ENCODE peak calls at places on chromosomes 4 and X, in five cellular contexts. K is GM13976, F is endothelial cell, D is IMR-90, U is right atrium auricular region. Y is an unnamed sample.

GRCh38 chr4:5710962-5711478 is at the start of gene EVC:
- DNase-seq in K (no peak), F (peak; percentile 72), D (peak; percentile 74), U (peak; percentile 85), Y (no peak)

GRCh38 chrX:42694260-42694815 is 83.6 kb downstream of the PPP1R2C start:
- DNase-seq in K (no peak), F (no peak), D (no peak), U (no peak), Y (no peak)

GRCh38 chrX:71998836-71999509 is 88.3 kb downstream of the NHSL2 start:
- DNase-seq in K (peak; percentile 46), F (peak; percentile 11), D (no peak), U (no peak), Y (no peak)

GRCh38 chr4:19992694-19993093 is 259.0 kb upstream of the SLIT2 start:
- DNase-seq in K (no peak), F (no peak), D (no peak), U (no peak), Y (no peak)

GRCh38 chr4:2341911-2342652 is 76.4 kb downstream of the ZFYVE28 start:
- DNase-seq in K (no peak), F (no peak), D (no peak), U (peak; percentile 26), Y (no peak)

GRCh38 chr4:10721616-10722015 is 37.0 kb upstream of the CLNK start:
- DNase-seq in K (no peak), F (no peak), D (no peak), U (no peak), Y (no peak)

GRCh38 chrX:129318375-129318774 is 204.9 kb downstream of the SMARCA1 start:
- DNase-seq in K (peak; percentile 1), F (peak; percentile 4), D (peak; percentile 35), U (no peak), Y (peak; percentile 21)

GRCh38 chrX:16186380-16187007 is 19.2 kb downstream of the MAGEB17 start:
- DNase-seq in K (no peak), F (no peak), D (no peak), U (no peak), Y (no peak)

GRCh38 chr4:54231419-54232150 is 2.5 kb downstream of the PDGFRA start:
- DNase-seq in K (peak; percentile 35), F (peak; percentile 39), D (peak; percentile 66), U (peak; percentile 77), Y (no peak)

GRCh38 chr4:108772402-108772801 is 9.5 kb upstream of the ETNPPL start:
- DNase-seq in K (no peak), F (no peak), D (no peak), U (no peak), Y (no peak)

GRCh38 chrX:114619874-114620273 is 36.0 kb downstream of the HTR2C start:
- DNase-seq in K (peak; percentile 12), F (peak; percentile 14), D (no peak), U (no peak), Y (no peak)

GRCh38 chr4:41525129-41525528 is 12.8 kb upstream of the LIMCH1 start:
- DNase-seq in K (no peak), F (no peak), D (peak; percentile 69), U (no peak), Y (no peak)

GRCh38 chr4:7947927-7948326 is 8.3 kb upstream of the AFAP1 start:
- DNase-seq in K (no peak), F (no peak), D (no peak), U (no peak), Y (no peak)

GRCh38 chr4:158484173-158484885 is 37.4 kb upstream of the RXFP1 start:
- DNase-seq in K (no peak), F (no peak), D (peak; percentile 61), U (no peak), Y (no peak)

GRCh38 chr4:107561481-107561880 is 158.6 kb downstream of the PAPSS1 start:
- DNase-seq in K (no peak), F (no peak), D (no peak), U (no peak), Y (no peak)

GRCh38 chr4:86497131-86497530 is 97.0 kb upstream of the PTPN13 start:
- DNase-seq in K (no peak), F (no peak), D (no peak), U (no peak), Y (peak; percentile 42)

GRCh38 chr4:53622739-53623151 is 31.5 kb upstream of the LNX1 start:
- DNase-seq in K (no peak), F (no peak), D (peak; percentile 89), U (no peak), Y (no peak)

GRCh38 chrX:14607446-14607845 is 78.1 kb downstream of the GLRA2 start:
- DNase-seq in K (no peak), F (no peak), D (no peak), U (no peak), Y (no peak)

GRCh38 chr4:61923179-61923578 is 723.1 kb downstream of the ADGRL3 start:
- DNase-seq in K (no peak), F (no peak), D (no peak), U (no peak), Y (no peak)

GRCh38 chrX:129934952-129935351 is 29.0 kb downstream of the UTP14A start:
- DNase-seq in K (no peak), F (no peak), D (no peak), U (no peak), Y (no peak)

GRCh38 chr4:120443111-120443510 is 376.5 kb upstream of the MAD2L1 start:
- DNase-seq in K (no peak), F (no peak), D (no peak), U (no peak), Y (no peak)

GRCh38 chr4:182994171-182994570 is 77.0 kb upstream of the DCTD start:
- DNase-seq in K (no peak), F (no peak), D (no peak), U (no peak), Y (no peak)

GRCh38 chrX:150062292-150063137 is 124.2 kb upstream of the EOLA2 start:
- DNase-seq in K (no peak), F (no peak), D (peak; percentile 69), U (peak; percentile 64), Y (no peak)

GRCh38 chr4:182382941-182383340 is 139.7 kb downstream of the TENM3 start:
- DNase-seq in K (no peak), F (no peak), D (no peak), U (no peak), Y (no peak)

GRCh38 chrX:6026980-6027379 is 201.7 kb downstream of the NLGN4X start:
- DNase-seq in K (no peak), F (peak; percentile 5), D (no peak), U (no peak), Y (no peak)

GRCh38 chrX:6026484-6026883 is 202.2 kb downstream of the NLGN4X start:
- DNase-seq in K (no peak), F (no peak), D (no peak), U (no peak), Y (no peak)

GRCh38 chrX:6024204-6024603 is 204.5 kb downstream of the NLGN4X start:
- DNase-seq in K (no peak), F (no peak), D (no peak), U (no peak), Y (no peak)

DNA sequence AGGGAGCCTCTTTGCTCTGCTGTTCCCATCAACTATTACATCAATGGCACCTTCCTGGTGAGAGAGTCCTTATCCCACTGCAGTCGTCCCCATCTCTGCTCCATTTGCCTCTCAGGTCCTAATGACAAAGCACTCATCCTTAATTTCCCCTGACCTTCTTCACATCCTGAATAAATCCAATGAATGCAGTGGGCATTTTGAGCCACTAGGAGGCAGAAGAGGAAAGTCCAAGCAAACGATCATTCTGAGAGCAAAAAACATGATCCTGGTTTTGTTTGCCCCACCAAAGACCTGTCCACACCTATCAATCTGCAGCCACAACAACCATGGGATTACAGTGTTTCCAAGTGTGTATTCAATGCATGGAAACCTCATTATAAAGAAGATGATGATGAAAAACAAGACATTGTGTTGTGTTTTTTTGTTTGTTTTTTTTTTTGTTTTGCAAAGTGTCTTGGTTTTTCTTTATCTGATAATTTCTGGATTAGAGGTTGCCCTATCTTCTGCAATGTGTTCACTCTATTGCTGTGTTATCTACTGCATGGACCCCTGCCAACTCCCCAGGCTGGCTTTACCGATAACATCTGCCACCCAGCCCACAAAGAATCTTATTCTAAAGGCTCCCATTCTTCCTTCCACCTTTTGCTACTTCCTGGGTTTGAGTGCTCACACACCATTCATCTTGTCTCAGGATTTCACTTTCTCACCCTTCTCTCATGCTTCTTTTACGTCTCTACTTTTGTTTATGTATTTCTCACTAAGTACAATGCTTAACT is 207.2 kb downstream of the NLGN4X start:
- DNase-seq in K (peak; percentile 17), F (peak; percentile 50), D (peak; percentile 0), U (no peak), Y (no peak)
- TF ChIP-seq CTCF in K (peak; percentile 84), F (peak; percentile 71), D (peak; percentile 35), U (peak; percentile 38), Y (peak; percentile 75)

GRCh38 chrX:95076449-95076848 is 1402.4 kb downstream of the FAM133A start:
- DNase-seq in K (no peak), F (peak; percentile 5), D (peak; percentile 10), U (no peak), Y (peak; percentile 1)
- TF ChIP-seq CTCF in K (peak; percentile 54), F (peak; percentile 37), D (peak; percentile 63), U (no peak), Y (peak; percentile 68)

GRCh38 chrX:13094780-13095425 is 50.5 kb upstream of the FAM9C start:
- DNase-seq in K (no peak), F (no peak), D (peak; percentile 24), U (no peak), Y (no peak)
- TF ChIP-seq CTCF in K (no peak), F (no peak), D (no peak), U (no peak), Y (no peak)

DNA sequence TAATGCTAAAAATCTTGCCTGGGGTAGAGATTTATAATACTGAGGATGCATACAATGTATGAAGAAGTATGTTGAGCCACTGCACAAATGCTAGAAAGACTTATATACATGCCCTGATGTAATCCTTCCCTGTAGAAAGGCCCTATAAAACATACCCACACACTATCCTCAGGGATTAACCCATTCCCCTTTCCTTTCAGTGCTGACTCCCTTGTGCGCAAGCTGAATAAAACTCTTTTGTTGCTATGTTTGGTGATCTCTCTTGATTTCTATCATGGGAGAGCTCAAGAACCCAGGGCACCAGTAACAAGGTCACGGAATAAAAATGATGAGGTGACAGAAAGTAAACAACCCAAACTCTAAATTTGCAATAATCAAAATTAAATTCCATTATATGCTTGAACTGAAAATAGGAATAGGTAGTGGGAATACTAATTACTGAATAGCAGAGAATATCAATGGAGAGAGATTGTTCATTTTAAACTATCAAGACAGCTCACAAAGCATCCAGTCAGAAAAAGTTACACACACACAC is 14.6 kb downstream of the TIGD2 start:
- DNase-seq in K (no peak), F (no peak), D (no peak), U (no peak), Y (no peak)
- TF ChIP-seq CTCF in K (no peak), F (no peak), D (no peak), U (no peak), Y (no peak)

GRCh38 chrX:124103966-124104365 is 142.5 kb downstream of the STAG2 start:
- DNase-seq in K (no peak), F (no peak), D (no peak), U (no peak), Y (no peak)

GRCh38 chrX:124093222-124093621 is 131.7 kb downstream of the STAG2 start:
- DNase-seq in K (no peak), F (no peak), D (no peak), U (no peak), Y (no peak)

GRCh38 chrX:124097116-124097515 is 135.6 kb downstream of the STAG2 start:
- DNase-seq in K (no peak), F (no peak), D (no peak), U (no peak), Y (no peak)

DNA sequence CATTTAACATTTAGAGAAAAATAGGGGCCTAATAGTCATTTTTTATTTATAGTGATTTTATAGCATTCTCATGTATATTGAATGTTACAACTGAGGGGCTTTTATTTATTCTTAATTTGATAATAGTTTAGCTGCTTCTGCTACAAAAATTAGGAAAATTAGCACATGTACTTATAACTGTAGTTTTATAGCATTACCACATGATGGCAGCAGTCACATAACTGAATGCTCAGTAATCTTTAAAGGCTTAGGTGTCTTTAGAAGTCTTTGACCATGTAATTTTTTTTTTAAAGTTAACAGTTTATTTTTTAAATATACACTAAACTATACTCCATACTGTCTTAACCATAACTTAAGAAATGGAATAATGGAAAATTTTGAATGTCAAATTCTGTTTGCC is 136.6 kb downstream of the STAG2 start:
- DNase-seq in K (no peak), F (no peak), D (peak; percentile 51), U (no peak), Y (no peak)
- TF ChIP-seq CTCF in K (no peak), F (peak; percentile 34), D (peak; percentile 56), U (peak; percentile 36), Y (peak; percentile 31)

Y was measured in LNCaP clone FGC.